ENCODE peak calls at places on chromosome 11, in five cellular contexts. V is fibroblast of pulmonary artery; O is stimulated activated CD8-positive, alpha-beta memory T cell treated with anti-CD3 and anti-CD28 coated beads, Interleukin-15, amount 100 ng/mL, for 4 hours; Y is stimulated activated naive B cell treated with anti-CD40 and anti-IgM and Interleukin-4, amounts not matched to agents 10 μg/mL and 1 μg/mL and 100 μg/mL, for 72 hours; F is NCI-H1436. W is an unnamed sample.

GRCh38 chr11:46554205-46555162 is 39.3 kb downstream of the AMBRA1 start:
- DNase-seq in Y (no peak), V (peak; percentile 86), F (no peak), O (no peak), W (no peak)

GRCh38 chr11:13119361-13119760 is 110.2 kb downstream of the RASSF10 start:
- DNase-seq in Y (no peak), O (no peak), F (no peak), V (no peak), W (no peak)

GRCh38 chr11:121514401-121514981 is 61.7 kb upstream of the SORL1-AS1 start:
- DNase-seq in V (no peak), Y (no peak), F (peak; percentile 15), O (no peak), W (no peak)

GRCh38 chr11:77668760-77669159 is 31.2 kb upstream of the CLNS1A start:
- DNase-seq in F (no peak), O (no peak), Y (no peak), V (no peak), W (no peak)

GRCh38 chr11:70423523-70424505 is 25.5 kb downstream of the CTTN start:
- DNase-seq in O (peak; percentile 28), V (peak; percentile 89), Y (peak; percentile 20), F (no peak), W (no peak)

GRCh38 chr11:86182976-86183584 is 61.5 kb upstream of the EED start:
- DNase-seq in O (no peak), V (no peak), F (no peak), Y (peak; percentile 27), W (no peak)

GRCh38 chr11:33013706-33014105 is 2.0 kb upstream of the DEPDC7 start:
- DNase-seq in Y (no peak), F (no peak), O (no peak), V (no peak), W (no peak)

GRCh38 chr11:109733245-109733644 is 311.3 kb downstream of the C11orf87 start:
- DNase-seq in V (peak; percentile 6), F (no peak), Y (no peak), O (no peak), W (no peak)

GRCh38 chr11:69212121-69213110 is 56.7 kb downstream of the SMIM38 start:
- DNase-seq in V (peak; percentile 4), F (no peak), Y (no peak), O (no peak), W (no peak)

GRCh38 chr11:19800714-19801519 is 88.3 kb downstream of the NAV2 start:
- DNase-seq in V (no peak), F (no peak), O (no peak), Y (no peak), W (no peak)

GRCh38 chr11:3132831-3133455 is 32.2 kb downstream of the OSBPL5 start:
- DNase-seq in O (no peak), V (no peak), F (no peak), Y (no peak), W (no peak)

GRCh38 chr11:124829986-124830385 is 29.8 kb upstream of the MSANTD2 start:
- DNase-seq in Y (no peak), V (peak; percentile 9), O (no peak), F (no peak), W (no peak)

GRCh38 chr11:17478064-17478463 is 1.4 kb upstream of the ABCC8 start:
- DNase-seq in Y (no peak), O (no peak), F (no peak), V (no peak), W (no peak)

GRCh38 chr11:27700351-27701261 is at the start of gene BDNF:
- DNase-seq in F (no peak), O (no peak), V (peak; percentile 46), Y (no peak), W (no peak)

GRCh38 chr11:34948721-34949120 is 32.3 kb downstream of the PDHX start:
- DNase-seq in Y (no peak), F (no peak), V (peak; percentile 53), O (no peak), W (no peak)

GRCh38 chr11:107743161-107743560 is 31.3 kb upstream of the SLN start:
- DNase-seq in O (no peak), Y (no peak), V (no peak), F (no peak), W (no peak)